ENCODE peak calls at places on chromosome 5, in eight cellular contexts. Z, M, J, I, A, N, D and F are unnamed samples.

GRCh38 chr5:77454123-77454522 is 38.0 kb downstream of the WDR41 start:
- DNase-seq in N (no peak), Z (no peak), I (no peak), D (no peak), A (no peak), J (no peak), M (no peak), F (no peak)

GRCh38 chr5:128259530-128260145 is 176.1 kb downstream of the SLC12A2 start:
- DNase-seq in M (no peak), Z (no peak), N (no peak), D (no peak), A (no peak), J (no peak), I (no peak), F (no peak)

GRCh38 chr5:176773408-176774035 is 36.8 kb upstream of the UNC5A start:
- DNase-seq in Z (no peak), D (no peak), M (no peak), N (no peak), I (no peak), A (no peak), J (no peak), F (no peak)

GRCh38 chr5:2375796-2376195 is 375.7 kb downstream of the IRX2 start:
- DNase-seq in N (no peak), D (no peak), J (no peak), I (no peak), M (no peak), A (no peak), Z (no peak), F (no peak)

GRCh38 chr5:115419794-115420585 is 123.5 kb upstream of the CCDC112 start:
- DNase-seq in M (peak), D (no peak), I (peak), N (peak), A (peak), J (no peak), Z (no peak), F (peak)

GRCh38 chr5:53607896-53608295 is 47.5 kb downstream of the NDUFS4 start:
- DNase-seq in N (peak), M (no peak), J (no peak), A (peak), I (peak), D (no peak), Z (no peak), F (no peak)

GRCh38 chr5:33832904-33833575 is 58.8 kb downstream of the ADAMTS12 start:
- DNase-seq in Z (no peak), M (no peak), D (no peak), A (no peak), J (no peak), N (peak), I (no peak), F (no peak)

GRCh38 chr5:9339206-9339818 is 206.6 kb downstream of the SEMA5A start:
- DNase-seq in A (no peak), Z (no peak), N (no peak), D (no peak), I (peak), J (no peak), M (no peak), F (no peak)

GRCh38 chr5:57915536-57915935 is 432.9 kb upstream of the ACTBL2 start:
- DNase-seq in N (no peak), M (no peak), A (no peak), J (no peak), I (no peak), D (no peak), Z (no peak), F (no peak)

GRCh38 chr5:37876926-37877325 is 37.1 kb upstream of the GDNF start:
- DNase-seq in I (no peak), M (no peak), J (no peak), D (no peak), Z (no peak), N (no peak), A (no peak), F (no peak)

GRCh38 chr5:41109186-41109585 is 38.0 kb upstream of the MROH2B start:
- DNase-seq in M (no peak), I (no peak), D (no peak), Z (no peak), J (no peak), N (no peak), A (no peak), F (no peak)

GRCh38 chr5:111548992-111549649 is 36.8 kb upstream of the STARD4 start:
- DNase-seq in J (peak), D (no peak), N (peak), I (no peak), Z (no peak), M (no peak), A (no peak), F (no peak)

GRCh38 chr5:93746406-93747056 is 5.1 kb upstream of the POU5F2 start:
- DNase-seq in Z (no peak), I (peak), J (no peak), A (peak), N (peak), M (peak), D (no peak), F (no peak)

GRCh38 chr5:10648806-10649517 is 85.1 kb downstream of the ANKRD33B start:
- DNase-seq in D (no peak), I (no peak), N (no peak), J (no peak), Z (no peak), A (no peak), M (no peak), F (no peak)

GRCh38 chr5:177454397-177455035 is 7.9 kb downstream of the PRR7 start:
- DNase-seq in Z (peak), A (peak), N (peak), I (peak), J (peak), D (peak), M (peak), F (no peak)

GRCh38 chr5:107548477-107548876 is 122.3 kb downstream of the EFNA5 start:
- DNase-seq in N (no peak), J (no peak), A (no peak), D (no peak), M (no peak), I (no peak), Z (no peak), F (no peak)

GRCh38 chr5:39447968-39448367 is 23.2 kb upstream of the DAB2 start:
- DNase-seq in Z (no peak), N (no peak), I (no peak), M (no peak), D (no peak), A (no peak), J (no peak), F (no peak)

GRCh38 chr5:123454236-123454911 is 31.2 kb upstream of the CEP120 start:
- DNase-seq in A (no peak), I (peak), Z (no peak), N (peak), J (no peak), M (peak), D (no peak), F (no peak)

GRCh38 chr5:6773342-6774035 is 60.3 kb downstream of the TENT4A start:
- DNase-seq in N (no peak), D (no peak), Z (no peak), J (peak), A (no peak), M (no peak), I (peak), F (no peak)

GRCh38 chr5:171295801-171296200 is 13.2 kb upstream of the TLX3 start:
- DNase-seq in Z (no peak), D (no peak), N (no peak), M (no peak), I (no peak), J (no peak), A (no peak), F (no peak)

GRCh38 chr5:154341620-154342019 is 104.2 kb upstream of the SAP30L start:
- DNase-seq in N (no peak), D (no peak), I (no peak), A (no peak), M (no peak), Z (no peak), J (no peak), F (no peak)

GRCh38 chr5:3595102-3595961 is at the start of gene IRX1:
- DNase-seq in N (no peak), J (peak), A (peak), D (no peak), M (peak), I (peak), Z (no peak), F (no peak)

GRCh38 chr5:36177715-36178556 is 26.0 kb downstream of the SKP2 start:
- DNase-seq in A (no peak), N (peak), J (peak), I (peak), M (peak), D (no peak), Z (no peak), F (peak)

GRCh38 chr5:61286446-61287132 is 45.5 kb upstream of the ZSWIM6 start:
- DNase-seq in Z (no peak), D (no peak), I (no peak), J (no peak), A (peak), M (no peak), N (peak), F (no peak)

GRCh38 chr5:57494104-57495098 is 11.8 kb upstream of the ACTBL2 start:
- DNase-seq in I (peak), M (peak), Z (no peak), J (no peak), A (peak), N (peak), D (peak), F (peak)

GRCh38 chr5:77935516-77936364 is 159.6 kb upstream of the TBCA start:
- DNase-seq in Z (no peak), M (no peak), A (peak), J (no peak), N (no peak), D (no peak), I (peak), F (no peak)

GRCh38 chr5:71757590-71758543 is 38.8 kb downstream of the CARTPT start:
- DNase-seq in J (peak), I (peak), D (peak), A (peak), N (peak), Z (no peak), M (peak), F (peak)

GRCh38 chr5:176559683-176560082 is 10.5 kb downstream of the CDHR2 start:
- DNase-seq in D (no peak), J (no peak), A (no peak), N (no peak), I (peak), Z (no peak), M (peak), F (no peak)

GRCh38 chr5:111680737-111681413 is 76.1 kb downstream of the NREP start:
- DNase-seq in N (peak), A (peak), M (peak), D (peak), J (peak), I (peak), Z (no peak), F (peak)

GRCh38 chr5:89293849-89294248 is 410.9 kb upstream of the MEF2C start:
- DNase-seq in A (peak), M (peak), I (no peak), D (no peak), J (no peak), N (peak), Z (no peak), F (no peak)

GRCh38 chr5:168076561-168076991 is 214.9 kb upstream of the WWC1 start:
- DNase-seq in Z (no peak), J (no peak), D (peak), A (peak), I (peak), M (no peak), N (peak), F (peak)

GRCh38 chr5:126961702-126962101 is 68.7 kb downstream of the MARCHF3 start:
- DNase-seq in A (peak), M (peak), J (no peak), N (peak), D (no peak), Z (no peak), I (peak), F (no peak)

GRCh38 chr5:80763211-80763610 is 108.4 kb upstream of the DHFR start:
- DNase-seq in A (no peak), N (peak), Z (no peak), J (no peak), D (no peak), I (peak), M (peak), F (no peak)

GRCh38 chr5:133017964-133018363 is 8.4 kb downstream of the ZCCHC10 start:
- DNase-seq in N (no peak), A (no peak), D (no peak), M (no peak), Z (no peak), J (no peak), I (no peak), F (no peak)

GRCh38 chr5:181060924-181061323 is 20.9 kb downstream of the BTNL9 start:
- DNase-seq in N (no peak), Z (no peak), I (no peak), J (no peak), A (no peak), D (no peak), M (no peak), F (no peak)

GRCh38 chr5:57082441-57083067 is 91.3 kb upstream of the GPBP1 start:
- DNase-seq in N (peak), A (no peak), I (peak), J (no peak), D (no peak), M (peak), Z (no peak), F (no peak)

GRCh38 chr5:146872191-146872590 is 6.4 kb downstream of the PPP2R2B start:
- DNase-seq in Z (no peak), M (no peak), J (no peak), I (no peak), D (no peak), A (no peak), N (no peak), F (no peak)